ENCODE peak calls at places on chromosome 2, in four cellular contexts. H, L, R and T are unnamed samples.
A peak's percentile ranks its signal among the peaks of the same experiment; 100 is the strongest.

GRCh38 chr2:144508162-144508765 is 11.7 kb downstream of the ZEB2 start:
- DNase-seq in H (peak; percentile 62), L (no peak), R (no peak), T (no peak)

GRCh38 chr2:49369650-49370049 is 215.3 kb upstream of the FSHR start:
- DNase-seq in H (no peak), L (no peak), R (no peak), T (no peak)

GRCh38 chr2:28356095-28356911 is 36.4 kb upstream of the FOSL2 start:
- DNase-seq in H (peak; percentile 59), L (no peak), R (peak; percentile 11), T (peak; percentile 95)

GRCh38 chr2:196239622-196240587 is 68.5 kb upstream of the STK17B start:
- DNase-seq in H (peak; percentile 6), L (no peak), R (no peak), T (peak; percentile 69)

GRCh38 chr2:86368181-86368824 is 30.9 kb upstream of the REEP1 start:
- DNase-seq in H (peak; percentile 10), L (peak; percentile 38), R (peak; percentile 68), T (no peak)

GRCh38 chr2:230793573-230794359 is 71.0 kb upstream of the ITM2C start:
- DNase-seq in H (peak; percentile 10), L (no peak), R (no peak), T (peak; percentile 83)

GRCh38 chr2:128494640-128495321 is 176.1 kb upstream of the HS6ST1 start:
- DNase-seq in H (no peak), L (no peak), R (no peak), T (peak; percentile 33)

GRCh38 chr2:166494140-166494544 is at the start of gene SCN7A:
- DNase-seq in H (peak; percentile 8), L (no peak), R (no peak), T (no peak)

GRCh38 chr2:20176760-20177159 is 48.2 kb downstream of the SDC1 start:
- DNase-seq in H (no peak), L (no peak), R (no peak), T (no peak)

GRCh38 chr2:24568492-24568891 is 77.4 kb downstream of the NCOA1 start:
- DNase-seq in H (no peak), L (no peak), R (no peak), T (no peak)

GRCh38 chr2:57180042-57180567 is 866.5 kb upstream of the VRK2 start:
- DNase-seq in H (no peak), L (no peak), R (no peak), T (no peak)

GRCh38 chr2:146037334-146037870 is 1517.5 kb upstream of the ZEB2 start:
- DNase-seq in H (no peak), L (no peak), R (no peak), T (no peak)

GRCh38 chr2:201915446-201915845 is 109.1 kb downstream of the CDK15 start:
- DNase-seq in H (no peak), L (no peak), R (no peak), T (no peak)

GRCh38 chr2:234457421-234457820 is 39.5 kb downstream of the ARL4C start:
- DNase-seq in H (no peak), L (no peak), R (no peak), T (no peak)